ENCODE peak calls at places on chromosomes 3 and 15, in four cellular contexts. S is GM12891; J is CD4-positive, alpha-beta T cell; T is stimulated activated CD4-positive, alpha-beta T cell treated with anti-CD3 and anti-CD28 coated beads, Interleukin-15, amount 100 ng/mL, for 1 hour. H is an unnamed sample.

GRCh38 chr3:56810912-56811544 is 9.3 kb upstream of the ARHGEF3 start:
- DNase-seq in S (no peak), T (no peak), J (no peak), H (no peak)

GRCh38 chr3:45929042-45929679 is 14.1 kb upstream of the CXCR6 start:
- DNase-seq in J (peak; percentile 57), S (peak; percentile 77), T (peak; percentile 58), H (no peak)

GRCh38 chr3:19293295-19293694 is 145.0 kb downstream of the KCNH8 start:
- DNase-seq in T (no peak), S (no peak), J (no peak), H (peak; percentile 3)

GRCh38 chr3:52770581-52771333 is at the start of gene NEK4:
- DNase-seq in T (peak; percentile 78), J (peak; percentile 84), S (peak; percentile 91), H (peak; percentile 72)

GRCh38 chr15:70362911-70363310 is 265.2 kb upstream of the TLE3 start:
- DNase-seq in S (no peak), T (no peak), J (no peak), H (peak; percentile 13)

GRCh38 chr15:60479711-60480110 is 769 bp upstream of the ICE2 start:
- DNase-seq in T (no peak), J (no peak), S (no peak), H (no peak)

GRCh38 chr15:59817834-59818233 is 128.7 kb upstream of the BNIP2 start:
- DNase-seq in S (no peak), J (no peak), T (no peak), H (no peak)

GRCh38 chr3:13651057-13651400 is 102.1 kb downstream of the FBLN2 start:
- DNase-seq in J (no peak), T (no peak), S (no peak), H (no peak)

GRCh38 chr3:10322355-10322715 is 1.4 kb upstream of the SEC13 start:
- DNase-seq in J (no peak), T (no peak), S (no peak), H (no peak)

GRCh38 chr3:151263126-151263525 is 15.2 kb downstream of the P2RY14 start:
- DNase-seq in T (no peak), S (no peak), J (no peak), H (no peak)

GRCh38 chr3:45319231-45320085 is 68.9 kb upstream of the LARS2 start:
- DNase-seq in T (no peak), S (no peak), J (no peak), H (no peak)

GRCh38 chr3:65593780-65594752 is 444.7 kb downstream of the MAGI1 start:
- DNase-seq in J (no peak), S (no peak), T (no peak), H (no peak)

GRCh38 chr3:123610331-123610730 is 25.5 kb upstream of the HACD2 start:
- DNase-seq in J (no peak), S (no peak), T (no peak), H (no peak)

GRCh38 chr3:154122912-154123559 is 1.8 kb downstream of the ARHGEF26 start:
- DNase-seq in T (no peak), J (no peak), S (no peak), H (no peak)

GRCh38 chr3:196518999-196519737 is 4.0 kb upstream of the SMCO1 start:
- DNase-seq in S (no peak), J (peak; percentile 32), T (no peak), H (peak; percentile 36)

GRCh38 chr3:17138246-17139039 is 253.7 kb downstream of the PLCL2 start:
- DNase-seq in S (no peak), J (no peak), T (no peak), H (no peak)

GRCh38 chr3:24129549-24129948 is 184.5 kb downstream of the NR1D2 start:
- DNase-seq in J (no peak), T (no peak), S (no peak), H (no peak)

GRCh38 chr3:156304406-156304805 is 184.0 kb downstream of the KCNAB1 start:
- DNase-seq in S (no peak), T (no peak), J (no peak), H (no peak)

GRCh38 chr15:84949845-84950569 is 31.6 kb upstream of the PDE8A start:
- DNase-seq in T (no peak), J (no peak), S (no peak), H (no peak)

H was measured in H1.